ENCODE peak calls at places on chromosomes 3 and 15, in ten cellular contexts. G is CD8-positive, alpha-beta memory T cell; I is activated CD4-positive, alpha-beta T cell treated with anti-CD3 and anti-CD28 coated beads, Interleukin-2, amount 10 ng/mL, durations not matched to agents 7 days and 5 days; R is mesendoderm; S is HS-27A; H is putamen; N is MCF 10A; J is activated T-helper 9 cell treated with anti-CD3 and anti-CD28 coated beads, Interleukin-2, amount 50 U/mL, for 16 hours; X is dorsolateral prefrontal cortex; O is occipital lobe. F is an unnamed sample.

GRCh38 chr3:185215873-185216586 is 37.8 kb downstream of the EHHADH start:
- DNase-seq in X (no peak), J (no peak), G (no peak), O (no peak), S (no peak), R (peak; percentile 26), I (no peak), N (peak; percentile 33), H (no peak), F (no peak)

GRCh38 chr3:153970735-153971347 is 150.3 kb upstream of the ARHGEF26 start:
- DNase-seq in G (no peak), N (peak; percentile 30), J (no peak), O (no peak), I (no peak), S (no peak), R (no peak), X (no peak), H (peak; percentile 32), F (peak; percentile 2)

GRCh38 chr3:155442066-155442465 is 148.6 kb upstream of the STRIT1 start:
- DNase-seq in N (no peak), S (no peak), H (no peak), R (no peak), J (no peak), I (no peak), G (no peak), X (no peak), O (no peak), F (no peak)

GRCh38 chr15:39920510-39921273 is 626 bp upstream of the GPR176 start:
- DNase-seq in R (peak; percentile 80), N (peak; percentile 75), X (peak; percentile 90), I (peak; percentile 69), G (peak; percentile 72), O (peak; percentile 75), H (peak; percentile 82), J (peak; percentile 81), S (no peak), F (peak; percentile 92)

GRCh38 chr3:48220746-48221145 is 2.5 kb upstream of the CAMP start:
- DNase-seq in G (no peak), R (no peak), N (no peak), J (no peak), H (no peak), O (no peak), I (no peak), S (no peak), X (no peak), F (no peak)

GRCh38 chr15:101162701-101163483 is 89.0 kb downstream of the CHSY1 start:
- DNase-seq in O (peak; percentile 59), S (no peak), N (no peak), R (no peak), H (no peak), X (peak; percentile 78), J (no peak), I (no peak), G (no peak), F (no peak)

GRCh38 chr15:101307897-101308603 is 13.0 kb upstream of the SNRPA1 start:
- DNase-seq in O (no peak), R (no peak), S (no peak), J (no peak), G (no peak), X (no peak), I (no peak), H (no peak), N (no peak), F (no peak)

GRCh38 chr3:30667250-30667585 is 60.8 kb downstream of the TGFBR2 start:
- DNase-seq in H (no peak), X (no peak), G (no peak), O (no peak), N (peak; percentile 30), I (peak; percentile 67), R (peak; percentile 95), S (no peak), J (no peak), F (peak; percentile 50)

GRCh38 chr3:53817211-53817610 is 29.0 kb downstream of the CHDH start:
- DNase-seq in O (no peak), G (no peak), I (no peak), R (no peak), H (no peak), S (no peak), J (no peak), N (no peak), X (no peak), F (no peak)

GRCh38 chr3:188646592-188646991 is 492.6 kb downstream of the LPP start:
- DNase-seq in R (no peak), I (no peak), J (no peak), O (no peak), H (peak; percentile 16), X (no peak), G (no peak), N (peak; percentile 19), S (no peak), F (no peak)

GRCh38 chr3:144816366-144816765 is 844.7 kb downstream of the DIPK2A start:
- DNase-seq in S (no peak), O (no peak), J (no peak), R (no peak), G (no peak), N (no peak), X (no peak), I (no peak), H (no peak), F (no peak)

GRCh38 chr3:99686955-99687612 is 48.7 kb downstream of the COL8A1 start:
- DNase-seq in I (peak; percentile 49), J (no peak), N (peak; percentile 76), X (peak; percentile 56), H (peak; percentile 7), O (peak; percentile 2), R (peak; percentile 68), G (no peak), S (no peak), F (peak; percentile 47)

GRCh38 chr3:108835101-108835500 is 12.5 kb downstream of the TRAT1 start:
- DNase-seq in R (no peak), S (no peak), N (peak; percentile 5), O (no peak), J (no peak), I (peak; percentile 57), G (no peak), X (no peak), H (no peak), F (no peak)

GRCh38 chr15:90402230-90402629 is 14.2 kb downstream of the IQGAP1 start:
- DNase-seq in J (no peak), S (peak; percentile 89), N (peak; percentile 93), X (no peak), G (no peak), R (no peak), I (no peak), H (no peak), O (no peak), F (no peak)

GRCh38 chr3:194906970-194907629 is 221.4 kb downstream of the FAM43A start:
- DNase-seq in G (no peak), R (peak; percentile 32), H (no peak), N (no peak), J (no peak), X (no peak), O (no peak), S (no peak), I (no peak), F (no peak)

GRCh38 chr15:70111203-70112017 is 13.7 kb upstream of the TLE3 start:
- DNase-seq in N (peak; percentile 71), S (no peak), O (no peak), G (no peak), R (peak; percentile 97), I (no peak), H (peak; percentile 81), J (no peak), X (no peak), F (peak; percentile 52)